ENCODE peak calls at places on chromosomes 11 and 22, in nine cellular contexts. One of them, this sample, is unnamed.

GRCh38 chr11:746289-747175 is 732 bp upstream of the TALDO1 start:
- DNase-seq in uterus: no peak
- DNase-seq in fibroblast of mammary gland: peak
- DNase-seq in brain microvascular endothelial cell: no peak
- DNase-seq in RWPE1: no peak
- DNase-seq in A549: peak
- DNase-seq in GM12865: peak
- DNase-seq in heart right ventricle: no peak
- DNase-seq in fibroblast of the aortic adventitia: no peak
- DNase-seq in this sample: no peak

GRCh38 chr11:3091846-3092602 is 34.8 kb upstream of the CARS1 start:
- DNase-seq in uterus: peak
- DNase-seq in fibroblast of mammary gland: peak
- DNase-seq in brain microvascular endothelial cell: peak
- DNase-seq in RWPE1: peak
- DNase-seq in A549: peak
- DNase-seq in GM12865: peak
- DNase-seq in heart right ventricle: peak
- DNase-seq in fibroblast of the aortic adventitia: peak
- DNase-seq in this sample: peak

GRCh38 chr11:103959279-103959930 is 77.0 kb upstream of the DDI1 start:
- DNase-seq in uterus: no peak
- DNase-seq in fibroblast of mammary gland: peak
- DNase-seq in brain microvascular endothelial cell: peak
- DNase-seq in RWPE1: no peak
- DNase-seq in A549: peak
- DNase-seq in GM12865: peak
- DNase-seq in heart right ventricle: no peak
- DNase-seq in fibroblast of the aortic adventitia: peak
- DNase-seq in this sample: peak

GRCh38 chr11:68980776-68981065 is at the start of gene MRGPRD:
- DNase-seq in uterus: no peak
- DNase-seq in fibroblast of mammary gland: no peak
- DNase-seq in brain microvascular endothelial cell: no peak
- DNase-seq in RWPE1: no peak
- DNase-seq in A549: no peak
- DNase-seq in GM12865: no peak
- DNase-seq in heart right ventricle: no peak
- DNase-seq in fibroblast of the aortic adventitia: no peak
- DNase-seq in this sample: no peak

GRCh38 chr11:14237333-14237988 is 121.5 kb downstream of the RRAS2 start:
- DNase-seq in uterus: no peak
- DNase-seq in fibroblast of mammary gland: no peak
- DNase-seq in brain microvascular endothelial cell: no peak
- DNase-seq in RWPE1: no peak
- DNase-seq in A549: no peak
- DNase-seq in GM12865: peak
- DNase-seq in heart right ventricle: no peak
- DNase-seq in fibroblast of the aortic adventitia: no peak
- DNase-seq in this sample: no peak

GRCh38 chr11:88231894-88232482 is 56.7 kb upstream of the RAB38 start:
- DNase-seq in uterus: no peak
- DNase-seq in fibroblast of mammary gland: peak
- DNase-seq in brain microvascular endothelial cell: peak
- DNase-seq in RWPE1: peak
- DNase-seq in A549: peak
- DNase-seq in GM12865: peak
- DNase-seq in heart right ventricle: no peak
- DNase-seq in fibroblast of the aortic adventitia: peak
- DNase-seq in this sample: peak

GRCh38 chr11:77449060-77449521 is 24.8 kb downstream of the PAK1 start:
- DNase-seq in uterus: no peak
- DNase-seq in fibroblast of mammary gland: no peak
- DNase-seq in brain microvascular endothelial cell: no peak
- DNase-seq in RWPE1: no peak
- DNase-seq in A549: no peak
- DNase-seq in GM12865: peak
- DNase-seq in heart right ventricle: no peak
- DNase-seq in fibroblast of the aortic adventitia: no peak
- DNase-seq in this sample: no peak

GRCh38 chr11:94245121-94245520 is 59.3 kb upstream of the IZUMO1R start:
- DNase-seq in uterus: no peak
- DNase-seq in fibroblast of mammary gland: peak
- DNase-seq in brain microvascular endothelial cell: no peak
- DNase-seq in RWPE1: no peak
- DNase-seq in A549: no peak
- DNase-seq in GM12865: no peak
- DNase-seq in heart right ventricle: no peak
- DNase-seq in fibroblast of the aortic adventitia: no peak
- DNase-seq in this sample: no peak

GRCh38 chr11:78659326-78660319 is 85.0 kb upstream of the NARS2 start:
- DNase-seq in uterus: no peak
- DNase-seq in fibroblast of mammary gland: no peak
- DNase-seq in brain microvascular endothelial cell: no peak
- DNase-seq in RWPE1: no peak
- DNase-seq in A549: no peak
- DNase-seq in GM12865: no peak
- DNase-seq in heart right ventricle: no peak
- DNase-seq in fibroblast of the aortic adventitia: no peak
- DNase-seq in this sample: no peak

GRCh38 chr22:22983816-22984215 is 86.5 kb upstream of the GNAZ start:
- DNase-seq in uterus: no peak
- DNase-seq in fibroblast of mammary gland: no peak
- DNase-seq in brain microvascular endothelial cell: no peak
- DNase-seq in RWPE1: no peak
- DNase-seq in A549: no peak
- DNase-seq in GM12865: no peak
- DNase-seq in heart right ventricle: no peak
- DNase-seq in fibroblast of the aortic adventitia: no peak
- DNase-seq in this sample: no peak

GRCh38 chr11:94134651-94135512 is 6.2 kb downstream of the PANX1 start:
- DNase-seq in uterus: peak
- DNase-seq in fibroblast of mammary gland: peak
- DNase-seq in brain microvascular endothelial cell: peak
- DNase-seq in RWPE1: peak
- DNase-seq in A549: no peak
- DNase-seq in GM12865: peak
- DNase-seq in heart right ventricle: peak
- DNase-seq in fibroblast of the aortic adventitia: peak
- DNase-seq in this sample: peak

GRCh38 chr11:131600591-131600990 is 230.2 kb downstream of the NTM start:
- DNase-seq in uterus: no peak
- DNase-seq in fibroblast of mammary gland: no peak
- DNase-seq in brain microvascular endothelial cell: no peak
- DNase-seq in RWPE1: no peak
- DNase-seq in A549: no peak
- DNase-seq in GM12865: no peak
- DNase-seq in heart right ventricle: no peak
- DNase-seq in fibroblast of the aortic adventitia: no peak
- DNase-seq in this sample: no peak

GRCh38 chr11:110345756-110346155 is 49.3 kb upstream of the RDX start:
- DNase-seq in uterus: no peak
- DNase-seq in fibroblast of mammary gland: no peak
- DNase-seq in brain microvascular endothelial cell: no peak
- DNase-seq in RWPE1: no peak
- DNase-seq in A549: no peak
- DNase-seq in GM12865: peak
- DNase-seq in heart right ventricle: no peak
- DNase-seq in fibroblast of the aortic adventitia: no peak
- DNase-seq in this sample: no peak

GRCh38 chr22:37485714-37486223 is 415 bp downstream of the MFNG start:
- DNase-seq in uterus: no peak
- DNase-seq in fibroblast of mammary gland: no peak
- DNase-seq in brain microvascular endothelial cell: no peak
- DNase-seq in RWPE1: no peak
- DNase-seq in A549: no peak
- DNase-seq in GM12865: peak
- DNase-seq in heart right ventricle: no peak
- DNase-seq in fibroblast of the aortic adventitia: no peak
- DNase-seq in this sample: no peak

GRCh38 chr22:37485006-37485713 is 1.0 kb downstream of the MFNG start:
- DNase-seq in uterus: no peak
- DNase-seq in fibroblast of mammary gland: no peak
- DNase-seq in brain microvascular endothelial cell: no peak
- DNase-seq in RWPE1: no peak
- DNase-seq in A549: no peak
- DNase-seq in GM12865: peak
- DNase-seq in heart right ventricle: peak
- DNase-seq in fibroblast of the aortic adventitia: no peak
- DNase-seq in this sample: no peak

GRCh38 chr22:37487129-37487528 is 945 bp upstream of the MFNG start:
- DNase-seq in uterus: no peak
- DNase-seq in fibroblast of mammary gland: no peak
- DNase-seq in brain microvascular endothelial cell: no peak
- DNase-seq in RWPE1: no peak
- DNase-seq in A549: no peak
- DNase-seq in GM12865: no peak
- DNase-seq in heart right ventricle: no peak
- DNase-seq in fibroblast of the aortic adventitia: no peak
- DNase-seq in this sample: no peak

GRCh38 chr22:37487559-37487958 is 1.4 kb upstream of the MFNG start:
- DNase-seq in uterus: no peak
- DNase-seq in fibroblast of mammary gland: no peak
- DNase-seq in brain microvascular endothelial cell: no peak
- DNase-seq in RWPE1: no peak
- DNase-seq in A549: no peak
- DNase-seq in GM12865: no peak
- DNase-seq in heart right ventricle: no peak
- DNase-seq in fibroblast of the aortic adventitia: no peak
- DNase-seq in this sample: no peak

GRCh38 chr22:37486224-37486845 is at the start of gene MFNG:
- DNase-seq in uterus: peak
- DNase-seq in fibroblast of mammary gland: no peak
- DNase-seq in brain microvascular endothelial cell: no peak
- DNase-seq in RWPE1: peak
- DNase-seq in A549: peak
- DNase-seq in GM12865: peak
- DNase-seq in heart right ventricle: peak
- DNase-seq in fibroblast of the aortic adventitia: peak
- DNase-seq in this sample: peak
- TF ChIP-seq CTCF in uterus: no peak
- TF ChIP-seq CTCF in fibroblast of mammary gland: no peak
- TF ChIP-seq CTCF in brain microvascular endothelial cell: peak
- TF ChIP-seq CTCF in RWPE1: no peak
- TF ChIP-seq CTCF in A549: no peak
- TF ChIP-seq CTCF in GM12865: no peak
- TF ChIP-seq CTCF in heart right ventricle: no peak
- TF ChIP-seq CTCF in fibroblast of the aortic adventitia: no peak
- TF ChIP-seq CTCF in this sample: peak

GRCh38 chr22:27682438-27682837 is 119.1 kb downstream of the MN1 start:
- DNase-seq in uterus: no peak
- DNase-seq in fibroblast of mammary gland: no peak
- DNase-seq in brain microvascular endothelial cell: no peak
- DNase-seq in RWPE1: no peak
- DNase-seq in A549: no peak
- DNase-seq in GM12865: no peak
- DNase-seq in heart right ventricle: no peak
- DNase-seq in fibroblast of the aortic adventitia: no peak
- DNase-seq in this sample: no peak
- TF ChIP-seq CTCF in uterus: no peak
- TF ChIP-seq CTCF in fibroblast of mammary gland: peak
- TF ChIP-seq CTCF in brain microvascular endothelial cell: peak
- TF ChIP-seq CTCF in RWPE1: no peak
- TF ChIP-seq CTCF in A549: no peak
- TF ChIP-seq CTCF in GM12865: no peak
- TF ChIP-seq CTCF in heart right ventricle: peak
- TF ChIP-seq CTCF in fibroblast of the aortic adventitia: peak
- TF ChIP-seq CTCF in this sample: peak

GRCh38 chr22:19911540-19912235 is 29.9 kb upstream of the COMT start:
- DNase-seq in uterus: no peak
- DNase-seq in fibroblast of mammary gland: no peak
- DNase-seq in brain microvascular endothelial cell: no peak
- DNase-seq in RWPE1: no peak
- DNase-seq in A549: no peak
- DNase-seq in GM12865: no peak
- DNase-seq in heart right ventricle: no peak
- DNase-seq in fibroblast of the aortic adventitia: no peak
- DNase-seq in this sample: no peak

GRCh38 chr22:19913337-19913936 is 28.1 kb upstream of the COMT start:
- DNase-seq in uterus: no peak
- DNase-seq in fibroblast of mammary gland: no peak
- DNase-seq in brain microvascular endothelial cell: no peak
- DNase-seq in RWPE1: no peak
- DNase-seq in A549: no peak
- DNase-seq in GM12865: no peak
- DNase-seq in heart right ventricle: no peak
- DNase-seq in fibroblast of the aortic adventitia: no peak
- DNase-seq in this sample: no peak

GRCh38 chr22:19909350-19910179 is 32.0 kb upstream of the COMT start:
- DNase-seq in uterus: peak
- DNase-seq in fibroblast of mammary gland: peak
- DNase-seq in brain microvascular endothelial cell: peak
- DNase-seq in RWPE1: peak
- DNase-seq in A549: peak
- DNase-seq in GM12865: peak
- DNase-seq in heart right ventricle: peak
- DNase-seq in fibroblast of the aortic adventitia: peak
- DNase-seq in this sample: peak

GRCh38 chr22:19912236-19912999 is 29.2 kb upstream of the COMT start:
- DNase-seq in uterus: no peak
- DNase-seq in fibroblast of mammary gland: no peak
- DNase-seq in brain microvascular endothelial cell: no peak
- DNase-seq in RWPE1: no peak
- DNase-seq in A549: no peak
- DNase-seq in GM12865: no peak
- DNase-seq in heart right ventricle: no peak
- DNase-seq in fibroblast of the aortic adventitia: no peak
- DNase-seq in this sample: no peak

GRCh38 chr22:19910180-19910744 is 31.3 kb upstream of the COMT start:
- DNase-seq in uterus: no peak
- DNase-seq in fibroblast of mammary gland: no peak
- DNase-seq in brain microvascular endothelial cell: no peak
- DNase-seq in RWPE1: no peak
- DNase-seq in A549: no peak
- DNase-seq in GM12865: no peak
- DNase-seq in heart right ventricle: no peak
- DNase-seq in fibroblast of the aortic adventitia: no peak
- DNase-seq in this sample: no peak
- TF ChIP-seq CTCF in uterus: no peak
- TF ChIP-seq CTCF in fibroblast of mammary gland: no peak
- TF ChIP-seq CTCF in brain microvascular endothelial cell: no peak
- TF ChIP-seq CTCF in RWPE1: peak
- TF ChIP-seq CTCF in A549: no peak
- TF ChIP-seq CTCF in GM12865: no peak
- TF ChIP-seq CTCF in heart right ventricle: no peak
- TF ChIP-seq CTCF in fibroblast of the aortic adventitia: no peak
- TF ChIP-seq CTCF in this sample: peak

DNA sequence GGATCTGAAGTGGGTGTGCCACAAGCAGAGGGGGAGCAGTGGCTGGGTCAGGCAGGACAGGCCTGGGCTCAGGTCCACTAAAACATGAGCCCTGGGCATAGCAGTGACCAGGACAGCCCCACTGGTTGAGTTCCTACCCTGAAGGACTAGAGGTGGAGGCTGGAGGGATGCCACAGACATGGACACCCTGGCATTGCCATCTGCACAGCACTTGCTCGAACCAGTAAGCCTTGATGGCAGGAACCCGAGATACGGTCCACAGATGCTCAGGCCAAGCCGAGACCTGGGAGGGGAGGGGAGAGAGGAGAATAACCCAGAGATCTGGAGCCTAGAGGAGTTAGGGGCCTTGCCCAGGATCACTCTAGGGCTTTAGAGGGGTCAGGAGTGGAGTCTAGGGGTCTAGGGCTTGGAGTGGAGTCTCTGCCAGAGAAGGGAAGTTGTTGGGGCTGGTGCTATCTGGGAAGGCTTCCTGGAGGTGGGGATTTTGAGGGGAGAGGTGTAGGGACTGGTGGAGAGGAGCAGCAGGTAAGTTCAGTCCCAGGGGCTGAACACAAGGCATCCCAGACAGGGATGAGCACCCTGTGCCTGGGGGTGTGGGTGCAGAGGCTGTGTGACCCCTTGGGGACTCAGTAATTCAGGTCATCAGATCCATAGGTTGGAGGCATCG is 30.6 kb upstream of the RELT start:
- DNase-seq in uterus: no peak
- DNase-seq in fibroblast of mammary gland: no peak
- DNase-seq in brain microvascular endothelial cell: no peak
- DNase-seq in RWPE1: no peak
- DNase-seq in A549: no peak
- DNase-seq in GM12865: no peak
- DNase-seq in heart right ventricle: no peak
- DNase-seq in fibroblast of the aortic adventitia: no peak
- DNase-seq in this sample: no peak
- TF ChIP-seq CTCF in uterus: no peak
- TF ChIP-seq CTCF in fibroblast of mammary gland: no peak
- TF ChIP-seq CTCF in brain microvascular endothelial cell: no peak
- TF ChIP-seq CTCF in RWPE1: no peak
- TF ChIP-seq CTCF in A549: no peak
- TF ChIP-seq CTCF in GM12865: no peak
- TF ChIP-seq CTCF in heart right ventricle: no peak
- TF ChIP-seq CTCF in fibroblast of the aortic adventitia: no peak
- TF ChIP-seq CTCF in this sample: no peak

This sample was measured in HFFc6.